ENCODE peak calls at places on chromosomes 6 and 20, in five cellular contexts. One of them, this sample, is unnamed.

GRCh38 chr6:79544939-79545450 is 7.8 kb upstream of the LCA5 start:
- DNase-seq in left colon: peak
- DNase-seq in MM.1S: peak
- DNase-seq in stimulated activated CD4-positive, alpha-beta T cell treated with anti-CD3 and anti-CD28 coated beads, TNF-alpha, amount 100 ng/mL, for 1 hour: no peak
- DNase-seq in bronchial epithelial cell: peak
- DNase-seq in this sample: peak

GRCh38 chr20:22586645-22587310 is 2.4 kb upstream of the FOXA2 start:
- DNase-seq in left colon: peak
- DNase-seq in MM.1S: no peak
- DNase-seq in stimulated activated CD4-positive, alpha-beta T cell treated with anti-CD3 and anti-CD28 coated beads, TNF-alpha, amount 100 ng/mL, for 1 hour: no peak
- DNase-seq in bronchial epithelial cell: no peak
- DNase-seq in this sample: peak

GRCh38 chr6:56555438-56555872 is 87.2 kb downstream of the DST start:
- DNase-seq in left colon: no peak
- DNase-seq in MM.1S: no peak
- DNase-seq in stimulated activated CD4-positive, alpha-beta T cell treated with anti-CD3 and anti-CD28 coated beads, TNF-alpha, amount 100 ng/mL, for 1 hour: no peak
- DNase-seq in bronchial epithelial cell: no peak
- DNase-seq in this sample: no peak

GRCh38 chr6:36874016-36874442 is 574 bp downstream of the PPIL1 start:
- DNase-seq in left colon: peak
- DNase-seq in MM.1S: no peak
- DNase-seq in stimulated activated CD4-positive, alpha-beta T cell treated with anti-CD3 and anti-CD28 coated beads, TNF-alpha, amount 100 ng/mL, for 1 hour: no peak
- DNase-seq in bronchial epithelial cell: peak
- DNase-seq in this sample: no peak

GRCh38 chr6:95690328-95690727 is 113.0 kb downstream of the MANEA start:
- DNase-seq in left colon: no peak
- DNase-seq in MM.1S: peak
- DNase-seq in stimulated activated CD4-positive, alpha-beta T cell treated with anti-CD3 and anti-CD28 coated beads, TNF-alpha, amount 100 ng/mL, for 1 hour: no peak
- DNase-seq in bronchial epithelial cell: no peak
- DNase-seq in this sample: no peak

GRCh38 chr6:90111387-90111786 is 185.3 kb downstream of the BACH2 start:
- DNase-seq in left colon: no peak
- DNase-seq in MM.1S: no peak
- DNase-seq in stimulated activated CD4-positive, alpha-beta T cell treated with anti-CD3 and anti-CD28 coated beads, TNF-alpha, amount 100 ng/mL, for 1 hour: no peak
- DNase-seq in bronchial epithelial cell: no peak
- DNase-seq in this sample: no peak

GRCh38 chr20:46965477-46965876 is 70.8 kb downstream of the EYA2 start:
- DNase-seq in left colon: no peak
- DNase-seq in MM.1S: no peak
- DNase-seq in stimulated activated CD4-positive, alpha-beta T cell treated with anti-CD3 and anti-CD28 coated beads, TNF-alpha, amount 100 ng/mL, for 1 hour: no peak
- DNase-seq in bronchial epithelial cell: peak
- DNase-seq in this sample: no peak

GRCh38 chr20:32872266-32872665 is 13.5 kb downstream of the EFCAB8 start:
- DNase-seq in left colon: no peak
- DNase-seq in MM.1S: no peak
- DNase-seq in stimulated activated CD4-positive, alpha-beta T cell treated with anti-CD3 and anti-CD28 coated beads, TNF-alpha, amount 100 ng/mL, for 1 hour: no peak
- DNase-seq in bronchial epithelial cell: no peak
- DNase-seq in this sample: no peak

GRCh38 chr20:62668441-62669027 is 26.2 kb downstream of the SLCO4A1 start:
- DNase-seq in left colon: peak
- DNase-seq in MM.1S: no peak
- DNase-seq in stimulated activated CD4-positive, alpha-beta T cell treated with anti-CD3 and anti-CD28 coated beads, TNF-alpha, amount 100 ng/mL, for 1 hour: no peak
- DNase-seq in bronchial epithelial cell: peak
- DNase-seq in this sample: peak

GRCh38 chr20:23637282-23638221 is at the start of gene CST3:
- DNase-seq in left colon: peak
- DNase-seq in MM.1S: peak
- DNase-seq in stimulated activated CD4-positive, alpha-beta T cell treated with anti-CD3 and anti-CD28 coated beads, TNF-alpha, amount 100 ng/mL, for 1 hour: no peak
- DNase-seq in bronchial epithelial cell: peak
- DNase-seq in this sample: peak

GRCh38 chr6:43699564-43700186 is 12.1 kb upstream of the MRPS18A start:
- DNase-seq in left colon: peak
- DNase-seq in MM.1S: no peak
- DNase-seq in stimulated activated CD4-positive, alpha-beta T cell treated with anti-CD3 and anti-CD28 coated beads, TNF-alpha, amount 100 ng/mL, for 1 hour: no peak
- DNase-seq in bronchial epithelial cell: peak
- DNase-seq in this sample: peak

GRCh38 chr20:57560554-57561355 is at the start of gene PCK1:
- DNase-seq in left colon: peak
- DNase-seq in MM.1S: no peak
- DNase-seq in stimulated activated CD4-positive, alpha-beta T cell treated with anti-CD3 and anti-CD28 coated beads, TNF-alpha, amount 100 ng/mL, for 1 hour: no peak
- DNase-seq in bronchial epithelial cell: no peak
- DNase-seq in this sample: peak

GRCh38 chr6:53014034-53014433 is 18.9 kb upstream of the GSTA4 start:
- DNase-seq in left colon: no peak
- DNase-seq in MM.1S: no peak
- DNase-seq in stimulated activated CD4-positive, alpha-beta T cell treated with anti-CD3 and anti-CD28 coated beads, TNF-alpha, amount 100 ng/mL, for 1 hour: no peak
- DNase-seq in bronchial epithelial cell: no peak
- DNase-seq in this sample: peak

GRCh38 chr20:46571418-46571817 is 21.0 kb upstream of the OCSTAMP start:
- DNase-seq in left colon: no peak
- DNase-seq in MM.1S: no peak
- DNase-seq in stimulated activated CD4-positive, alpha-beta T cell treated with anti-CD3 and anti-CD28 coated beads, TNF-alpha, amount 100 ng/mL, for 1 hour: no peak
- DNase-seq in bronchial epithelial cell: no peak
- DNase-seq in this sample: no peak

GRCh38 chr6:138486249-138487121 is 12.8 kb downstream of the NHSL1 start:
- DNase-seq in left colon: no peak
- DNase-seq in MM.1S: no peak
- DNase-seq in stimulated activated CD4-positive, alpha-beta T cell treated with anti-CD3 and anti-CD28 coated beads, TNF-alpha, amount 100 ng/mL, for 1 hour: no peak
- DNase-seq in bronchial epithelial cell: peak
- DNase-seq in this sample: peak

GRCh38 chr20:25000268-25000801 is 7.8 kb upstream of the APMAP start:
- DNase-seq in left colon: peak
- DNase-seq in MM.1S: no peak
- DNase-seq in stimulated activated CD4-positive, alpha-beta T cell treated with anti-CD3 and anti-CD28 coated beads, TNF-alpha, amount 100 ng/mL, for 1 hour: no peak
- DNase-seq in bronchial epithelial cell: peak
- DNase-seq in this sample: peak

GRCh38 chr6:151065027-151065815 is 174.5 kb upstream of the AKAP12 start:
- DNase-seq in left colon: no peak
- DNase-seq in MM.1S: no peak
- DNase-seq in stimulated activated CD4-positive, alpha-beta T cell treated with anti-CD3 and anti-CD28 coated beads, TNF-alpha, amount 100 ng/mL, for 1 hour: no peak
- DNase-seq in bronchial epithelial cell: no peak
- DNase-seq in this sample: no peak

GRCh38 chr20:37992802-37993538 is 40.3 kb downstream of the TTI1 start:
- DNase-seq in left colon: peak
- DNase-seq in MM.1S: peak
- DNase-seq in stimulated activated CD4-positive, alpha-beta T cell treated with anti-CD3 and anti-CD28 coated beads, TNF-alpha, amount 100 ng/mL, for 1 hour: no peak
- DNase-seq in bronchial epithelial cell: peak
- DNase-seq in this sample: peak

GRCh38 chr20:64140421-64140820 is 23.8 kb upstream of the MYT1 start:
- DNase-seq in left colon: no peak
- DNase-seq in MM.1S: no peak
- DNase-seq in stimulated activated CD4-positive, alpha-beta T cell treated with anti-CD3 and anti-CD28 coated beads, TNF-alpha, amount 100 ng/mL, for 1 hour: no peak
- DNase-seq in bronchial epithelial cell: no peak
- DNase-seq in this sample: no peak

GRCh38 chr20:62043131-62043914 is 22.4 kb downstream of the TAF4 start:
- DNase-seq in left colon: no peak
- DNase-seq in MM.1S: no peak
- DNase-seq in stimulated activated CD4-positive, alpha-beta T cell treated with anti-CD3 and anti-CD28 coated beads, TNF-alpha, amount 100 ng/mL, for 1 hour: no peak
- DNase-seq in bronchial epithelial cell: no peak
- DNase-seq in this sample: no peak

GRCh38 chr6:36445651-36446050 is 2.9 kb downstream of the KCTD20 start:
- DNase-seq in left colon: no peak
- DNase-seq in MM.1S: no peak
- DNase-seq in stimulated activated CD4-positive, alpha-beta T cell treated with anti-CD3 and anti-CD28 coated beads, TNF-alpha, amount 100 ng/mL, for 1 hour: no peak
- DNase-seq in bronchial epithelial cell: no peak
- DNase-seq in this sample: no peak

GRCh38 chr6:33961686-33962085 is 157.9 kb upstream of the MLN start:
- DNase-seq in left colon: no peak
- DNase-seq in MM.1S: no peak
- DNase-seq in stimulated activated CD4-positive, alpha-beta T cell treated with anti-CD3 and anti-CD28 coated beads, TNF-alpha, amount 100 ng/mL, for 1 hour: no peak
- DNase-seq in bronchial epithelial cell: no peak
- DNase-seq in this sample: no peak

GRCh38 chr6:144063744-144064401 is 31.5 kb downstream of the SF3B5 start:
- DNase-seq in left colon: peak
- DNase-seq in MM.1S: peak
- DNase-seq in stimulated activated CD4-positive, alpha-beta T cell treated with anti-CD3 and anti-CD28 coated beads, TNF-alpha, amount 100 ng/mL, for 1 hour: peak
- DNase-seq in bronchial epithelial cell: peak
- DNase-seq in this sample: peak

GRCh38 chr6:56370127-56370540 is 122.8 kb upstream of the COL21A1 start:
- DNase-seq in left colon: peak
- DNase-seq in MM.1S: no peak
- DNase-seq in stimulated activated CD4-positive, alpha-beta T cell treated with anti-CD3 and anti-CD28 coated beads, TNF-alpha, amount 100 ng/mL, for 1 hour: no peak
- DNase-seq in bronchial epithelial cell: peak
- DNase-seq in this sample: peak

GRCh38 chr20:63979549-63980316 is at the start of gene SAMD10:
- DNase-seq in left colon: peak
- DNase-seq in MM.1S: peak
- DNase-seq in stimulated activated CD4-positive, alpha-beta T cell treated with anti-CD3 and anti-CD28 coated beads, TNF-alpha, amount 100 ng/mL, for 1 hour: peak
- DNase-seq in bronchial epithelial cell: no peak
- DNase-seq in this sample: peak

GRCh38 chr6:14819001-14819400 is 426.9 kb upstream of the JARID2 start:
- DNase-seq in left colon: no peak
- DNase-seq in MM.1S: no peak
- DNase-seq in stimulated activated CD4-positive, alpha-beta T cell treated with anti-CD3 and anti-CD28 coated beads, TNF-alpha, amount 100 ng/mL, for 1 hour: no peak
- DNase-seq in bronchial epithelial cell: no peak
- DNase-seq in this sample: no peak

GRCh38 chr6:6235786-6236185 is 84.7 kb downstream of the F13A1 start:
- DNase-seq in left colon: no peak
- DNase-seq in MM.1S: no peak
- DNase-seq in stimulated activated CD4-positive, alpha-beta T cell treated with anti-CD3 and anti-CD28 coated beads, TNF-alpha, amount 100 ng/mL, for 1 hour: no peak
- DNase-seq in bronchial epithelial cell: no peak
- DNase-seq in this sample: no peak

GRCh38 chr6:44007818-44008660 is 119.2 kb downstream of the MRPL14 start:
- DNase-seq in left colon: no peak
- DNase-seq in MM.1S: no peak
- DNase-seq in stimulated activated CD4-positive, alpha-beta T cell treated with anti-CD3 and anti-CD28 coated beads, TNF-alpha, amount 100 ng/mL, for 1 hour: no peak
- DNase-seq in bronchial epithelial cell: no peak
- DNase-seq in this sample: no peak